ENCODE peak calls at places on chromosomes 7 and 10, in nine cellular contexts. T, E, V, L, S, W, G, Q and O are unnamed samples.

GRCh38 chr10:125064681-125065492 is 95.5 kb downstream of the CTBP2 start:
- DNase-seq in T (no peak), E (no peak), V (no peak), L (no peak), S (no peak), W (no peak), G (no peak), Q (peak; percentile 7), O (no peak)

GRCh38 chr10:49679480-49679893 is at the start of gene C10orf53:
- DNase-seq in T (no peak), E (no peak), V (peak; percentile 77), L (no peak), S (peak; percentile 28), W (no peak), G (peak; percentile 31), Q (no peak), O (peak; percentile 57)

GRCh38 chr7:28037220-28038010 is 143.2 kb downstream of the JAZF1 start:
- DNase-seq in T (peak; percentile 83), E (no peak), V (no peak), L (peak; percentile 29), S (no peak), W (no peak), G (no peak), Q (no peak), O (no peak)

GRCh38 chr10:25105262-25105661 is 69.5 kb upstream of the GPR158 start:
- DNase-seq in T (no peak), E (no peak), V (no peak), L (no peak), S (no peak), W (no peak), G (no peak), Q (no peak), O (no peak)

GRCh38 chr10:71735709-71736569 is 16.4 kb upstream of the C10orf105 start:
- DNase-seq in T (no peak), E (peak; percentile 58), V (no peak), L (no peak), S (no peak), W (peak; percentile 66), G (no peak), Q (peak; percentile 77), O (no peak)

GRCh38 chr10:14801693-14802092 is 27.0 kb upstream of the FAM107B start:
- DNase-seq in T (no peak), E (no peak), V (no peak), L (peak; percentile 56), S (no peak), W (no peak), G (no peak), Q (no peak), O (no peak)

GRCh38 chr10:44994752-44995530 is 5.8 kb upstream of the ZNF22 start:
- DNase-seq in T (no peak), E (peak; percentile 46), V (no peak), L (no peak), S (no peak), W (no peak), G (no peak), Q (no peak), O (peak; percentile 91)

GRCh38 chr10:100370561-100370975 is 23.5 kb downstream of the SCD start:
- DNase-seq in T (no peak), E (peak; percentile 67), V (no peak), L (no peak), S (no peak), W (no peak), G (no peak), Q (no peak), O (no peak)

DNA sequence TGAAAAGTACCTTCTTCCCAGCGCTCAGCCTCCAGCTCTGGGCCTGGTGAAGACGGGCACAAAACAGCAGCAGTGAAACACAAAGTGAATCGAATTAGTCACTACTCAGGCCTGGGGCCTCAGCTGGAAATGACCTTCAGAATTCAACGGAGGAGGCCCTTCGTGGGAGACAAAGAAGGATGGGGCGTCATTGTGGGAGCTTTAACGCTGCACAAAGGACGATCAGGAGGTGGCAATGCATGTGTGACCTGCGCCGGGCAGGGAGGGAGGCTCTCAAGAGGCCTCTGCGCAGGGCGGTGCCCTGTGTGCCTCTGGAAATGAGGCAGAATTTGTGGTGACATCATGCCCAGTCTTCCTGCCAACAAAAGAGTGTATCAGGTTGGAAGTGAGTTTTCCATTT is 161.9 kb downstream of the DNAJB6 start:
- DNase-seq in T (no peak), E (no peak), V (no peak), L (no peak), S (no peak), W (no peak), G (no peak), Q (no peak), O (no peak)
- H3K9me3 ChIP-seq in T (peaks cover 76% of the 10 kb centered on the region), E (no peaks in the 10 kb centered on the region), V (no peaks in the 10 kb centered on the region), L (no peaks in the 10 kb centered on the region), S (no peaks in the 10 kb centered on the region), W (no peaks in the 10 kb centered on the region), G (no peaks in the 10 kb centered on the region), Q (no peaks in the 10 kb centered on the region), O (no peaks in the 10 kb centered on the region)

GRCh38 chr7:157611341-157611740 is 274.5 kb downstream of the DNAJB6 start:
- DNase-seq in T (no peak), E (no peak), V (no peak), L (no peak), S (no peak), W (no peak), G (no peak), Q (no peak), O (no peak)

GRCh38 chr7:157609932-157610640 is 273.3 kb downstream of the DNAJB6 start:
- DNase-seq in T (no peak), E (no peak), V (no peak), L (no peak), S (no peak), W (no peak), G (no peak), Q (no peak), O (no peak)

GRCh38 chr7:157607218-157607617 is 270.4 kb downstream of the DNAJB6 start:
- DNase-seq in T (no peak), E (no peak), V (no peak), L (no peak), S (no peak), W (no peak), G (no peak), Q (no peak), O (no peak)

GRCh38 chr7:157610671-157611295 is 274.0 kb downstream of the DNAJB6 start:
- DNase-seq in T (no peak), E (no peak), V (no peak), L (no peak), S (no peak), W (no peak), G (no peak), Q (no peak), O (no peak)

DNA sequence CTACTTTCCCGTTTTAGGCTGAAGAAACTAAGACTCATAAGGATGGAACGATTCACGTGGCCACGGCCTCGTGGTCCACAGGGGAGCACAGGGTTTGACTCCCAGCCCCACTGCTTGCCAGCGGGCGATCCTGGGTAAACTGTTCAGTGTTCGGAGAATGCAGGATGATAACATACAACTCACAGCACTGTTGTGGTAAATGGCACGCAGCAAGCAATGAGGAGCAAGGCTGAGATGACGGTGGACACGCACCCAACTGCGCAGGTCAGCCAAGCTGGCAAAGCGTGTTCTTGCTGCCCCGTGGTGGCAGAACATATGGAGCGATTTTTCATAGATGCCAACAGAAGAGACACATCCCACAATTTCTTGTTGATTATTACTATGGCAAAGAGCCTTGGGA is 272.7 kb downstream of the DNAJB6 start:
- DNase-seq in T (no peak), E (no peak), V (no peak), L (no peak), S (no peak), W (peak; percentile 18), G (no peak), Q (no peak), O (no peak)
- H3K9me3 ChIP-seq in T (peaks cover 92% of the 10 kb centered on the region), E (peaks cover 3% of the 10 kb centered on the region), V (peaks cover 5% of the 10 kb centered on the region), L (no peaks in the 10 kb centered on the region), S (no peaks in the 10 kb centered on the region), W (no peaks in the 10 kb centered on the region), G (no peaks in the 10 kb centered on the region), Q (no peaks in the 10 kb centered on the region), O (no peaks in the 10 kb centered on the region)

DNA sequence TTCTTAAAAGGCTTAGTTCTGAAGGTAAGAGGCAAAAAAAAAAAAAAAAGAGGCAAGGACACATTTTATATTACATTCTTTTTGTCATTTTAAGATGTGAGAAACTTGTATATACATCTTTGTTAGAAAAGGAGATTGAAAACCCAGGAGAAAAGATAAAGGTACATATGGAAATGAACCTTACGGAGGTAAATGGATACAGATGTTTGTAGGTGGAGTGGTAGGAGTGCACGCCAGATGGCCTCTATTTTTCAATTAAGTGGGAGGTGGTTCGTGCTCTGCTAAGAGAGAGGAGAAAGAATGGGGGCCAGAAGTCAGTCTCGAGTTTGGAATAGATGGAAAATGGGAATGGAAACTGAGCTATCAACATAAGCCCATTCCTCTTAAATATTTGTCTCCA is 622.5 kb upstream of the GHITM start:
- DNase-seq in T (no peak), E (no peak), V (no peak), L (no peak), S (no peak), W (no peak), G (no peak), Q (no peak), O (no peak)
- H3K9me3 ChIP-seq in T (peaks cover 5% of the 10 kb centered on the region), E (no peaks in the 10 kb centered on the region), V (no peaks in the 10 kb centered on the region), L (no peaks in the 10 kb centered on the region), S (no peaks in the 10 kb centered on the region), W (no peaks in the 10 kb centered on the region), G (no peaks in the 10 kb centered on the region), Q (no peaks in the 10 kb centered on the region), O (no peaks in the 10 kb centered on the region)

GRCh38 chr7:159227433-159227832 is 82.8 kb upstream of the VIPR2 start:
- DNase-seq in T (no peak), E (no peak), V (no peak), L (no peak), S (no peak), W (no peak), G (no peak), Q (no peak), O (peak; percentile 89)

GRCh38 chr7:159226303-159226702 is 81.6 kb upstream of the VIPR2 start:
- DNase-seq in T (no peak), E (no peak), V (no peak), L (no peak), S (no peak), W (no peak), G (no peak), Q (no peak), O (peak; percentile 75)

GRCh38 chr7:159231017-159231416 is 86.3 kb upstream of the VIPR2 start:
- DNase-seq in T (no peak), E (no peak), V (no peak), L (no peak), S (no peak), W (no peak), G (no peak), Q (no peak), O (peak; percentile 66)

DNA sequence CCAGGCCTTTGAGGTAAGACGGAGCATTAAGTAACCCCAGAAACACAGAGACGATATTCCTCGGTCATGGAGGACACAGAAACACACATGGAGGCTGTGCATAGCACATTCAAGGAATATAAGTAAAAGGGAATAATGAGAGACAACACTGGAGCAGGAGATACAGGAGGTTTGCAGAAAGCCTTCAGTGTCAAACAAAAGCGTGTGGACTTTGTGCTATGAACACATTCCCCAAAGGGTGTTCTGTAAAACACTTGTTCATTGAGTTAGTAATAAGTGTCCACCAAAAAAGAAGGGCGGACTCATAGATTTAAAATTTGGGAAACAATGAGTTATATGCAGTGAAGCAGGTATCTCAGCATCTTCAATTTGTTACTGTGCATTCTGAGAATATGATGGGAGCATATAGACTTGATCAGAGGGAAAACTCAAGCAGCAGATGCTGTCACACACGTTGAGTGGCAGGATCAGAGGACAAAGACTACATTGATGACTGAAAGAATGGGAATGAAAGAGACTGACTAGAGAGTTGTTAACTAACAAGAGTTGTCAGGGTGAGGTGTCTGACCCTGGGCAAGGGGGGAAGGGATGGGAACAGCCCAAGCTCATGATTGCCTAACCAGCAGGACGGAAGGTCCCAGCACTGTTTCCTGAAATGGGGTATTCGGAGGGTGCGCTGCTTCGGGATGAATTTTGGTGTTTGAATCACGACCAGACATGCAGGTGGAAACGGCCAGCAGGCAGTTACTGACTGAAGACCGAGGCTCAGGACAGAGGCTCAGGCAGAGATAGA is 85.2 kb upstream of the VIPR2 start:
- DNase-seq in T (no peak), E (no peak), V (no peak), L (no peak), S (no peak), W (no peak), G (no peak), Q (no peak), O (peak; percentile 79)
- H3K9me3 ChIP-seq in T (peaks cover 71% of the 10 kb centered on the region), E (no peaks in the 10 kb centered on the region), V (peaks cover 12% of the 10 kb centered on the region), L (no peaks in the 10 kb centered on the region), S (no peaks in the 10 kb centered on the region), W (no peaks in the 10 kb centered on the region), G (no peaks in the 10 kb centered on the region), Q (no peaks in the 10 kb centered on the region), O (no peaks in the 10 kb centered on the region)